ENCODE peak calls at places on chromosomes 4 and X, in six cellular contexts. Q is T1000, Z is NCI-H1417, I is neural progenitor cell, K is T-helper 2 cell, O is islet precursor cell. A is an unnamed sample.

GRCh38 chr4:126106658-126107057 is 791.9 kb downstream of the FAT4 start:
- DNase-seq in Z (no peak), O (no peak), I (peak; percentile 18), K (no peak), Q (no peak), A (no peak)

GRCh38 chrX:150982786-150983525 is at the start of gene HMGB3:
- DNase-seq in I (peak; percentile 97), K (peak; percentile 55), Z (peak; percentile 97), Q (peak; percentile 60), O (peak; percentile 98), A (peak; percentile 90)

GRCh38 chr4:184952522-184952921 is 65.8 kb upstream of the HELT start:
- DNase-seq in I (no peak), Q (no peak), K (no peak), O (no peak), Z (no peak), A (no peak)

GRCh38 chrX:136397001-136397400 is 90.7 kb upstream of the BRS3 start:
- DNase-seq in Z (peak; percentile 37), K (no peak), O (no peak), I (peak; percentile 3), Q (no peak), A (peak; percentile 1)

GRCh38 chr4:55124337-55125076 is 888 bp downstream of the KDR start:
- DNase-seq in K (no peak), Z (no peak), Q (no peak), I (peak; percentile 52), O (peak; percentile 73), A (no peak)

GRCh38 chrX:16852617-16853179 is 17.5 kb downstream of the RBBP7 start:
- DNase-seq in O (no peak), Q (no peak), I (no peak), Z (no peak), K (no peak), A (no peak)

GRCh38 chrX:10893976-10894375 is 217.2 kb upstream of the HCCS start:
- DNase-seq in I (no peak), Z (no peak), Q (no peak), O (no peak), K (no peak), A (no peak)

GRCh38 chr4:76690091-76690905 is 207.6 kb downstream of the SOWAHB start:
- DNase-seq in K (no peak), Q (no peak), I (no peak), Z (peak; percentile 74), O (peak; percentile 64), A (peak; percentile 19)

GRCh38 chrX:13471269-13471668 is 98.1 kb upstream of the EGFL6 start:
- DNase-seq in O (peak; percentile 59), K (no peak), Z (peak; percentile 17), I (peak; percentile 39), Q (no peak), A (peak; percentile 13)

GRCh38 chr4:186587416-186588018 is 32.1 kb upstream of the MTNR1A start:
- DNase-seq in K (peak; percentile 9), Q (no peak), O (no peak), Z (peak; percentile 67), I (peak; percentile 75), A (peak; percentile 49)

GRCh38 chr4:106967892-106968291 is 68.2 kb downstream of the DKK2 start:
- DNase-seq in Q (no peak), K (no peak), O (no peak), Z (no peak), I (no peak), A (no peak)

GRCh38 chrX:22165732-22166457 is 106.8 kb upstream of the CBLL2 start:
- DNase-seq in I (no peak), K (no peak), Q (no peak), Z (peak; percentile 54), O (no peak), A (peak; percentile 68)

GRCh38 chr4:38308728-38309315 is 348.6 kb downstream of the PTTG2 start:
- DNase-seq in Q (no peak), K (no peak), O (no peak), Z (no peak), I (no peak), A (peak; percentile 71)

GRCh38 chr4:170193496-170193895 is 103.7 kb upstream of the AADAT start:
- DNase-seq in Z (no peak), Q (no peak), K (no peak), I (no peak), O (peak; percentile 73), A (no peak)

GRCh38 chrX:37405954-37406353 is 56.8 kb downstream of the PRRG1 start:
- DNase-seq in Z (no peak), Q (no peak), I (no peak), O (no peak), K (no peak), A (peak; percentile 47)

GRCh38 chrX:132710756-132711155 is 221.9 kb upstream of the MBNL3 start:
- DNase-seq in Z (no peak), K (no peak), Q (no peak), O (no peak), I (no peak), A (no peak)

GRCh38 chr4:109302366-109303140 is at the start of gene COL25A1:
- DNase-seq in K (peak; percentile 34), I (peak; percentile 95), Q (peak; percentile 60), O (peak; percentile 99), Z (peak; percentile 93), A (no peak)

GRCh38 chrX:44974462-44974861 is 101.5 kb downstream of the KDM6A start:
- DNase-seq in K (no peak), Z (no peak), I (no peak), Q (no peak), O (no peak), A (peak; percentile 30)

GRCh38 chrX:110462957-110463356 is 104.3 kb downstream of the RTL9 start:
- DNase-seq in Z (peak; percentile 52), Q (no peak), I (no peak), K (no peak), O (no peak), A (no peak)

GRCh38 chrX:128396601-128397000 is 344.4 kb upstream of the ACTRT1 start:
- DNase-seq in K (no peak), Q (no peak), O (no peak), Z (no peak), I (no peak), A (no peak)

GRCh38 chr4:135670548-135670947 is 1469.0 kb upstream of the PABPC4L start:
- DNase-seq in I (no peak), O (no peak), Q (no peak), Z (no peak), K (no peak), A (no peak)

GRCh38 chr4:71944956-71945355 is 86.8 kb upstream of the NPFFR2 start:
- DNase-seq in O (no peak), Q (no peak), I (no peak), K (no peak), Z (no peak), A (peak; percentile 2)

GRCh38 chr4:101961144-101961543 is 170.6 kb downstream of the BANK1 start:
- DNase-seq in K (no peak), O (no peak), I (peak; percentile 14), Z (peak; percentile 52), Q (no peak), A (peak; percentile 63)

GRCh38 chr4:82388405-82388804 is 14.6 kb upstream of the HNRNPD start:
- DNase-seq in Q (no peak), Z (no peak), K (no peak), I (no peak), O (no peak), A (no peak)

GRCh38 chr4:14023036-14023435 is 395.5 kb upstream of the BOD1L1 start:
- DNase-seq in K (no peak), I (no peak), O (no peak), Q (peak; percentile 35), Z (no peak), A (peak; percentile 23)

GRCh38 chrX:30637874-30638793 is 15.1 kb upstream of the GK start:
- DNase-seq in I (no peak), Z (no peak), O (no peak), Q (no peak), K (no peak), A (no peak)

GRCh38 chrX:132533409-132533808 is 44.6 kb upstream of the MBNL3 start:
- DNase-seq in Q (no peak), I (no peak), Z (no peak), K (no peak), O (no peak), A (no peak)

GRCh38 chr4:81882222-81882621 is 410.5 kb upstream of the RASGEF1B start:
- DNase-seq in Q (no peak), K (no peak), I (no peak), Z (no peak), O (no peak), A (no peak)

GRCh38 chrX:118338930-118339329 is 7.0 kb upstream of the WDR44 start:
- DNase-seq in I (no peak), Z (no peak), Q (no peak), K (no peak), O (no peak), A (no peak)

A was measured in A172.